ENCODE peak calls at places on chromosome 6, in eight cellular contexts. One of them, this sample, is unnamed.

GRCh38 chr6:39169448-39170344 is 54.7 kb upstream of the SAYSD1 start:
- DNase-seq in right cardiac atrium: no peak
- DNase-seq in coronary artery: no peak
- DNase-seq in ovary: no peak
- DNase-seq in caudate nucleus: no peak
- DNase-seq in Karpas-422: no peak
- DNase-seq in aorta: no peak
- DNase-seq in heart right ventricle: no peak
- DNase-seq in this sample: peak

GRCh38 chr6:169106176-169106575 is 147.5 kb downstream of the THBS2 start:
- DNase-seq in heart right ventricle: no peak
- DNase-seq in coronary artery: no peak
- DNase-seq in ovary: no peak
- DNase-seq in right cardiac atrium: no peak
- DNase-seq in caudate nucleus: no peak
- DNase-seq in Karpas-422: no peak
- DNase-seq in aorta: no peak
- DNase-seq in this sample: no peak

GRCh38 chr6:155495011-155495768 is 39.6 kb upstream of the NOX3 start:
- DNase-seq in caudate nucleus: no peak
- DNase-seq in coronary artery: peak
- DNase-seq in Karpas-422: no peak
- DNase-seq in ovary: peak
- DNase-seq in aorta: peak
- DNase-seq in heart right ventricle: peak
- DNase-seq in right cardiac atrium: peak
- DNase-seq in this sample: no peak

GRCh38 chr6:64064919-64065318 is 429.3 kb downstream of the PHF3 start:
- DNase-seq in heart right ventricle: no peak
- DNase-seq in caudate nucleus: no peak
- DNase-seq in coronary artery: no peak
- DNase-seq in Karpas-422: no peak
- DNase-seq in ovary: no peak
- DNase-seq in aorta: no peak
- DNase-seq in right cardiac atrium: no peak
- DNase-seq in this sample: no peak

GRCh38 chr6:34561227-34561530 is 5.0 kb upstream of the SPDEF start:
- DNase-seq in coronary artery: no peak
- DNase-seq in heart right ventricle: no peak
- DNase-seq in ovary: no peak
- DNase-seq in Karpas-422: no peak
- DNase-seq in right cardiac atrium: no peak
- DNase-seq in aorta: no peak
- DNase-seq in caudate nucleus: no peak
- DNase-seq in this sample: no peak

GRCh38 chr6:170006524-170007467 is 255.4 kb downstream of the ERMARD start:
- DNase-seq in coronary artery: no peak
- DNase-seq in ovary: no peak
- DNase-seq in right cardiac atrium: no peak
- DNase-seq in aorta: peak
- DNase-seq in caudate nucleus: no peak
- DNase-seq in heart right ventricle: no peak
- DNase-seq in Karpas-422: no peak
- DNase-seq in this sample: no peak

GRCh38 chr6:43923376-43924221 is 153.6 kb downstream of the VEGFA start:
- DNase-seq in Karpas-422: no peak
- DNase-seq in coronary artery: no peak
- DNase-seq in caudate nucleus: no peak
- DNase-seq in right cardiac atrium: no peak
- DNase-seq in heart right ventricle: no peak
- DNase-seq in aorta: peak
- DNase-seq in ovary: no peak
- DNase-seq in this sample: no peak

GRCh38 chr6:147782302-147782701 is 273.8 kb downstream of the SAMD5 start:
- DNase-seq in coronary artery: no peak
- DNase-seq in right cardiac atrium: no peak
- DNase-seq in aorta: no peak
- DNase-seq in heart right ventricle: no peak
- DNase-seq in ovary: no peak
- DNase-seq in Karpas-422: no peak
- DNase-seq in caudate nucleus: no peak
- DNase-seq in this sample: no peak

GRCh38 chr6:64376394-64376793 is 740.8 kb downstream of the PHF3 start:
- DNase-seq in coronary artery: no peak
- DNase-seq in aorta: no peak
- DNase-seq in ovary: no peak
- DNase-seq in heart right ventricle: no peak
- DNase-seq in right cardiac atrium: no peak
- DNase-seq in caudate nucleus: no peak
- DNase-seq in Karpas-422: no peak
- DNase-seq in this sample: no peak

GRCh38 chr6:145531032-145531431 is 204.3 kb downstream of the EPM2A start:
- DNase-seq in aorta: no peak
- DNase-seq in ovary: no peak
- DNase-seq in heart right ventricle: no peak
- DNase-seq in coronary artery: no peak
- DNase-seq in Karpas-422: no peak
- DNase-seq in caudate nucleus: no peak
- DNase-seq in right cardiac atrium: no peak
- DNase-seq in this sample: no peak

GRCh38 chr6:113779656-113780055 is 77.5 kb upstream of the MARCKS start:
- DNase-seq in ovary: no peak
- DNase-seq in heart right ventricle: no peak
- DNase-seq in aorta: no peak
- DNase-seq in caudate nucleus: no peak
- DNase-seq in Karpas-422: no peak
- DNase-seq in coronary artery: no peak
- DNase-seq in right cardiac atrium: no peak
- DNase-seq in this sample: no peak

GRCh38 chr6:133236898-133237297 is 4.3 kb upstream of the EYA4 start:
- DNase-seq in aorta: no peak
- DNase-seq in caudate nucleus: no peak
- DNase-seq in coronary artery: no peak
- DNase-seq in heart right ventricle: no peak
- DNase-seq in right cardiac atrium: no peak
- DNase-seq in ovary: no peak
- DNase-seq in Karpas-422: no peak
- DNase-seq in this sample: no peak

GRCh38 chr6:109623288-109623687 is 67.7 kb downstream of the AK9 start:
- DNase-seq in heart right ventricle: no peak
- DNase-seq in ovary: no peak
- DNase-seq in aorta: no peak
- DNase-seq in Karpas-422: no peak
- DNase-seq in coronary artery: no peak
- DNase-seq in caudate nucleus: no peak
- DNase-seq in right cardiac atrium: no peak
- DNase-seq in this sample: no peak

GRCh38 chr6:4937414-4937813 is 66.4 kb downstream of the RPP40 start:
- DNase-seq in right cardiac atrium: no peak
- DNase-seq in ovary: no peak
- DNase-seq in coronary artery: no peak
- DNase-seq in heart right ventricle: no peak
- DNase-seq in caudate nucleus: no peak
- DNase-seq in Karpas-422: no peak
- DNase-seq in aorta: no peak
- DNase-seq in this sample: no peak

GRCh38 chr6:4936681-4937041 is 67.2 kb downstream of the RPP40 start:
- DNase-seq in right cardiac atrium: no peak
- DNase-seq in ovary: no peak
- DNase-seq in Karpas-422: peak
- DNase-seq in heart right ventricle: peak
- DNase-seq in coronary artery: no peak
- DNase-seq in caudate nucleus: no peak
- DNase-seq in aorta: no peak
- DNase-seq in this sample: no peak

GRCh38 chr6:4939241-4939640 is 64.6 kb downstream of the RPP40 start:
- DNase-seq in right cardiac atrium: no peak
- DNase-seq in ovary: no peak
- DNase-seq in heart right ventricle: no peak
- DNase-seq in caudate nucleus: no peak
- DNase-seq in aorta: no peak
- DNase-seq in Karpas-422: no peak
- DNase-seq in coronary artery: no peak
- DNase-seq in this sample: no peak

GRCh38 chr6:4935486-4935885 is 68.4 kb downstream of the RPP40 start:
- DNase-seq in caudate nucleus: no peak
- DNase-seq in coronary artery: no peak
- DNase-seq in Karpas-422: no peak
- DNase-seq in ovary: no peak
- DNase-seq in right cardiac atrium: no peak
- DNase-seq in heart right ventricle: no peak
- DNase-seq in aorta: no peak
- DNase-seq in this sample: no peak

GRCh38 chr6:4935981-4936680 is 67.7 kb downstream of the RPP40 start:
- DNase-seq in caudate nucleus: no peak
- DNase-seq in right cardiac atrium: no peak
- DNase-seq in Karpas-422: no peak
- DNase-seq in coronary artery: no peak
- DNase-seq in aorta: no peak
- DNase-seq in heart right ventricle: no peak
- DNase-seq in ovary: no peak
- DNase-seq in this sample: no peak
- H3K27ac ChIP-seq in caudate nucleus: no peak
- H3K27ac ChIP-seq in right cardiac atrium: no peak
- H3K27ac ChIP-seq in Karpas-422: no peak
- H3K27ac ChIP-seq in coronary artery: no peak
- H3K27ac ChIP-seq in aorta: no peak
- H3K27ac ChIP-seq in heart right ventricle: no peak
- H3K27ac ChIP-seq in ovary: no peak
- H3K27ac ChIP-seq in this sample: no peak

DNA sequence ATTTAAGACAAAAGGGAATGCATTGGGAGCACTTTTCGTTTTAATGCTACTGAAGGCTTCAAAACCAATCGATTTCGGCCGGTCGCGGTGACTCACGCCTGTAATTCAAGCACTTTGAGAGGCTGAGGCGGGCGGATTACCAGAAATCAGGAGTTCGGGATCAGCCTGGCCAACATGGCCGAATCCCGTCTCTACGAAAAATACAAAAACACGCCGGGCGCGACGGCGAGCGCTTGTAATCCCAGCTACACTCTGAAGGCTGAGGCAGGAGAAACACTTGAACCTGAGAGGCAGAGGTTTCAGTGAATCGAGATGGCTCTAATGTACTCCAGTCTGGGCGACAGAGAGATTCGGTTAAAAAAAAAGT is 58.4 kb downstream of the TRIM38 start:
- DNase-seq in Karpas-422: peak
- DNase-seq in caudate nucleus: no peak
- DNase-seq in aorta: peak
- DNase-seq in ovary: peak
- DNase-seq in coronary artery: peak
- DNase-seq in heart right ventricle: peak
- DNase-seq in right cardiac atrium: peak
- DNase-seq in this sample: peak
- H3K27ac ChIP-seq in Karpas-422: peak
- H3K27ac ChIP-seq in caudate nucleus: peak
- H3K27ac ChIP-seq in aorta: peak
- H3K27ac ChIP-seq in ovary: peak
- H3K27ac ChIP-seq in coronary artery: peak
- H3K27ac ChIP-seq in heart right ventricle: peak
- H3K27ac ChIP-seq in right cardiac atrium: peak
- H3K27ac ChIP-seq in this sample: peak

GRCh38 chr6:11772109-11772830 is 6.3 kb downstream of the ADTRP start:
- DNase-seq in coronary artery: no peak
- DNase-seq in heart right ventricle: no peak
- DNase-seq in ovary: peak
- DNase-seq in right cardiac atrium: no peak
- DNase-seq in aorta: no peak
- DNase-seq in caudate nucleus: no peak
- DNase-seq in Karpas-422: no peak
- DNase-seq in this sample: peak

GRCh38 chr6:11769816-11770545 is 8.6 kb downstream of the ADTRP start:
- DNase-seq in heart right ventricle: no peak
- DNase-seq in right cardiac atrium: no peak
- DNase-seq in aorta: no peak
- DNase-seq in caudate nucleus: no peak
- DNase-seq in Karpas-422: no peak
- DNase-seq in ovary: no peak
- DNase-seq in coronary artery: peak
- DNase-seq in this sample: no peak

GRCh38 chr6:11773013-11773412 is 5.6 kb downstream of the ADTRP start:
- DNase-seq in coronary artery: no peak
- DNase-seq in aorta: no peak
- DNase-seq in caudate nucleus: no peak
- DNase-seq in Karpas-422: no peak
- DNase-seq in ovary: no peak
- DNase-seq in right cardiac atrium: no peak
- DNase-seq in heart right ventricle: no peak
- DNase-seq in this sample: no peak

GRCh38 chr6:11770546-11771466 is 7.8 kb downstream of the ADTRP start:
- DNase-seq in caudate nucleus: no peak
- DNase-seq in right cardiac atrium: peak
- DNase-seq in aorta: peak
- DNase-seq in heart right ventricle: peak
- DNase-seq in ovary: peak
- DNase-seq in Karpas-422: no peak
- DNase-seq in coronary artery: peak
- DNase-seq in this sample: peak

GRCh38 chr6:11771473-11772048 is 7.0 kb downstream of the ADTRP start:
- DNase-seq in caudate nucleus: no peak
- DNase-seq in coronary artery: peak
- DNase-seq in Karpas-422: no peak
- DNase-seq in ovary: no peak
- DNase-seq in aorta: no peak
- DNase-seq in heart right ventricle: no peak
- DNase-seq in right cardiac atrium: no peak
- DNase-seq in this sample: no peak
- H3K27ac ChIP-seq in caudate nucleus: no peak
- H3K27ac ChIP-seq in coronary artery: peak
- H3K27ac ChIP-seq in Karpas-422: no peak
- H3K27ac ChIP-seq in ovary: no peak
- H3K27ac ChIP-seq in aorta: no peak
- H3K27ac ChIP-seq in heart right ventricle: peak
- H3K27ac ChIP-seq in right cardiac atrium: peak
- H3K27ac ChIP-seq in this sample: peak

DNA sequence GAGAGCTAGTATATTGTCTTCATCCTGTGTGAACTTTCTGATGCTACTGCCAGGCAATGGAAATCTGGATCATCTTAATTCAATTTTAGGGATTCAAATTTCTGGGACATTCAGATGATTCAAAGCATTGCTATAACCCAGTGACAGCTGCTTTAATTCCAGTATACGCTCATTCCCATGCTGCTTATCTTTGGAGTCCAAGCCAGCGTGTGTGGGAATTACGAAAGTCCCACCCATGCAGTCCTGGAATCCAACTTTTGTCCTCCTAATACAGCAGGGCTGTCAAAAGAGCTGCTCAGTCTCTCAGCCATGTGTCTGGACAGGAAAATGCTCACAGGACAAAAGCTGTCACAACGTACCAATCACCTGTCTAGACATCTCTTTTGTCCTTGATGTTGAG is 219.8 kb downstream of the LAMA2 start:
- DNase-seq in Karpas-422: no peak
- DNase-seq in heart right ventricle: peak
- DNase-seq in caudate nucleus: no peak
- DNase-seq in ovary: peak
- DNase-seq in aorta: no peak
- DNase-seq in right cardiac atrium: peak
- DNase-seq in coronary artery: peak
- DNase-seq in this sample: no peak
- H3K27ac ChIP-seq in Karpas-422: no peak
- H3K27ac ChIP-seq in heart right ventricle: peak
- H3K27ac ChIP-seq in caudate nucleus: no peak
- H3K27ac ChIP-seq in ovary: no peak
- H3K27ac ChIP-seq in aorta: no peak
- H3K27ac ChIP-seq in right cardiac atrium: peak
- H3K27ac ChIP-seq in coronary artery: no peak
- H3K27ac ChIP-seq in this sample: no peak